ENCODE peak calls at places on chromosomes 5 and 9, in eight cellular contexts. M, S, U, Y, L, V, C and R are unnamed samples.

GRCh38 chr5:142107729-142108431 is 699 bp upstream of the NDFIP1 start:
- DNase-seq in S (no peak), L (no peak), U (no peak), Y (no peak), M (no peak), C (no peak), V (no peak), R (no peak)

GRCh38 chr9:34463098-34463900 is 4.7 kb downstream of the DNAI1 start:
- DNase-seq in Y (no peak), V (no peak), L (no peak), C (no peak), U (peak; percentile 11), M (peak; percentile 16), S (peak; percentile 67), R (no peak)

GRCh38 chr5:102036927-102037326 is 259.2 kb downstream of the SLCO4C1 start:
- DNase-seq in M (no peak), L (no peak), Y (no peak), S (no peak), V (no peak), C (no peak), U (no peak), R (no peak)

GRCh38 chr9:137164370-137165249 is 5.2 kb downstream of the LRRC26 start:
- DNase-seq in C (no peak), M (no peak), V (no peak), U (no peak), L (no peak), S (no peak), Y (no peak), R (no peak)

GRCh38 chr9:89865357-89865756 is 260.5 kb downstream of the GADD45G start:
- DNase-seq in C (no peak), L (no peak), S (no peak), Y (no peak), V (peak; percentile 36), U (no peak), M (no peak), R (no peak)

GRCh38 chr5:89407053-89407452 is 524.1 kb upstream of the MEF2C start:
- DNase-seq in M (no peak), C (no peak), Y (no peak), L (no peak), S (no peak), U (no peak), V (no peak), R (no peak)

GRCh38 chr5:137146402-137146889 is 352.7 kb downstream of the SPOCK1 start:
- DNase-seq in V (no peak), S (peak; percentile 94), Y (no peak), L (no peak), C (no peak), U (peak; percentile 66), M (no peak), R (no peak)

GRCh38 chr9:32351845-32352244 is 32.6 kb upstream of the ACO1 start:
- DNase-seq in U (peak; percentile 24), S (no peak), M (peak; percentile 85), Y (no peak), C (no peak), V (no peak), L (no peak), R (no peak)

GRCh38 chr5:134664448-134664847 is 15.9 kb downstream of the SEC24A start:
- DNase-seq in S (no peak), M (no peak), U (no peak), L (no peak), V (no peak), C (no peak), Y (no peak), R (no peak)

GRCh38 chr5:68456756-68457217 is 241.2 kb downstream of the PIK3R1 start:
- DNase-seq in C (no peak), M (no peak), V (no peak), Y (no peak), L (no peak), U (peak; percentile 78), S (peak; percentile 73), R (no peak)

GRCh38 chr9:12863624-12864023 is 88.8 kb downstream of the LURAP1L start:
- DNase-seq in Y (no peak), V (no peak), S (no peak), U (no peak), C (no peak), M (no peak), L (no peak), R (no peak)

GRCh38 chr5:6772886-6773285 is 59.7 kb downstream of the TENT4A start:
- DNase-seq in V (no peak), Y (no peak), C (no peak), U (no peak), L (no peak), M (no peak), S (no peak), R (no peak)

DNA sequence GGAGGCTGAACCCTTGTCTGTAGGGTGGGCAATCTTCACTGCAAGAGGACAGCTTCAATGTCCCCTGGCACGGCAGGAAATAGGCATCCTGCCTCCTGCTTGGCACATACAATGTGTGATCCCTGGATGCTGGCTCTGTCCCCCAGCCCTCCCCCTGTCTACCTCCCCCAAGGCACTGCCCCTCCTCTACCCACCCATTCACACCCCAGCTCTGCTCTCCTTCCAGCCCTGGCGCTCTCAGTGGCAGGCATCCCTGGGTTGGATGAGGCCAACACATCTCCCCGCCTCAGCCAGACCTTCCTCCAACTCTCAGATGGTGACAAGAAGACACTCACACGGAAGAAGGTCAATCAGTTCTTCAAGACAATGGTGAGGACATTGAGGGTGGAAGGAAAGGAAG is 24.1 kb upstream of the FOXI1 start:
- DNase-seq in L (no peak), S (no peak), M (peak; percentile 10), U (no peak), V (no peak), Y (no peak), C (no peak), R (no peak)
- H3K4me1 ChIP-seq in L (no peaks in the 10 kb centered on the region), S (no peaks in the 10 kb centered on the region), M (no peaks in the 10 kb centered on the region), U (no peaks in the 10 kb centered on the region), V (no peaks in the 10 kb centered on the region), Y (no peaks in the 10 kb centered on the region), C (no peaks in the 10 kb centered on the region), R (no peaks in the 10 kb centered on the region)

DNA sequence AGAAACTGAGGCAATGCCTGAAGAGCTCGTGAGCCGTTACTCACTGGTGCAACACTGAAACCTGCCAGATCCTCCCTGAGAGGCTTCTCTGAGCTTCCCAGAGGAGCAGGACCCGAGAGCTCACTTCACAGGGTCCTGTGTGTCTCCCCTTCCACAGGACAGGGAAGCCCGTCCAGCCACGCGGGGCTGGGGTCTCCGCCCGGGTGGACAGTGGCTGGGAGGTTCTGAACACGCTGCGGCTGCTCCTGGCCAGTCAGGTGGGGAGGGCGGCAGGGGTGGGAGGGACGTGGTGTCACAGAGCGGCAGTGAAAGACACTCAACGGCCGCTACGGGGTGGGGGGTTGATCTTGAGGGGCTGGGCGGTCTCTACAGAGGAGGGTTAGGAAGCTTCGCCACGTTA is 290 bp upstream of the ZDHHC11 start:
- DNase-seq in V (peak; percentile 63), M (no peak), S (no peak), U (no peak), L (no peak), Y (no peak), C (no peak), R (no peak)
- H3K4me3 ChIP-seq in V (no peak overlapping the region), M (no peak overlapping the region), S (no peak overlapping the region), U (no peak overlapping the region), L (no peak overlapping the region), Y (no peak overlapping the region), C (no peak overlapping the region), R (no peak overlapping the region)

GRCh38 chr5:124740991-124741583 is 5.4 kb downstream of the ZNF608 start:
- DNase-seq in S (peak; percentile 86), M (no peak), U (no peak), V (no peak), L (no peak), C (no peak), Y (no peak), R (no peak)

GRCh38 chr5:124740055-124740454 is 6.4 kb downstream of the ZNF608 start:
- DNase-seq in V (no peak), C (peak; percentile 65), S (no peak), M (no peak), Y (no peak), U (no peak), L (no peak), R (no peak)

GRCh38 chr5:124737651-124738050 is 8.8 kb downstream of the ZNF608 start:
- DNase-seq in M (no peak), S (no peak), L (no peak), U (no peak), V (no peak), Y (no peak), C (no peak), R (no peak)

GRCh38 chr5:124736814-124737186 is 9.6 kb downstream of the ZNF608 start:
- DNase-seq in S (no peak), Y (no peak), V (no peak), L (no peak), C (no peak), U (no peak), M (no peak), R (no peak)

DNA sequence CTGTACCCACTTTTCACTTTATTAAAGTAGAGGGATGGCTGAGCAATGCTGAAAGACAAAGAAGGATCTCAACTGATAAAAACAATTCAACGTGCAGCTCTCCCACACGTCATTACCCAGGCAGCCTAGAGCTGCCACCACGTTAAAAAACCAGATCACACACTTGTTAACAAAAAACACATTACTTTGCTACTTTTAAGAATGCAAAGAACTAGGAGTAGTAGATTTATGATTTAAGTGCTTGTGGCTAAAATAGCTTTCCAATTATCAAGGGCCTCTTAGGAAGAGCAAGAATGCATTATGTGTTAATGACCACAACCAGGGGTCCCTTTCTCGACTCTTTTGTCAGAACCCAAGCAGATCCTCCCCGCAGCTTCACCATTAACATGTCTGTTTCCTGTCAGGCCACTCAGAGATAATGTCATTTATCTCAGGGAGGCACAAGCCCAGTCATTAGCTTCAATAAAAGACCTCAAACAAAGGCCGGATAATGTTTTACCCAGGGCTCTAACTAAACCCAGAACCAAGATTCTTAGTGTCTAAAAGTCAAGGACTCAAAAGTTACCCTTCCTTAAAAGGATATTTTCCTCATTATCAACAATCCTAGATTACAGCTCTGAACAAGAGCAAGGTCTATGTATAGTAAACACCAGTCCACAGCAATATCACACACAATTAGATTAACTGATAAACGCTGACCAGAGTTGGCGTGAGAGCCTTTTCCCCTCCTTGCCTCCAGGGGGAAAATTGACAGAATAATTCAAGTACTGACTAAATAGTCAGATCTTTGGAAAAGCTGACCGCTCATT is 7.5 kb downstream of the ZNF608 start:
- DNase-seq in M (peak; percentile 91), L (no peak), U (no peak), V (no peak), C (peak; percentile 72), Y (no peak), S (no peak), R (no peak)
- H3K4me1 ChIP-seq in M (peaks cover 32% of the 10 kb centered on the region), L (no peaks in the 10 kb centered on the region), U (peaks cover 28% of the 10 kb centered on the region), V (no peaks in the 10 kb centered on the region), C (peaks cover 64% of the 10 kb centered on the region), Y (no peaks in the 10 kb centered on the region), S (peaks cover 60% of the 10 kb centered on the region), R (peaks cover 54% of the 10 kb centered on the region)

GRCh38 chr9:37026936-37027581 is 7.0 kb downstream of the PAX5 start:
- DNase-seq in V (peak; percentile 86), L (no peak), C (no peak), U (no peak), Y (peak; percentile 44), S (no peak), M (peak; percentile 70), R (no peak)

GRCh38 chr9:37028425-37029031 is 5.5 kb downstream of the PAX5 start:
- DNase-seq in L (no peak), Y (no peak), C (no peak), S (no peak), M (peak; percentile 64), V (peak; percentile 76), U (no peak), R (no peak)

GRCh38 chr9:37027582-37028424 is 6.3 kb downstream of the PAX5 start:
- DNase-seq in C (peak; percentile 96), Y (peak; percentile 95), M (peak; percentile 100), U (peak; percentile 94), S (peak; percentile 76), V (peak; percentile 95), L (peak; percentile 78), R (peak; percentile 93)

GRCh38 chr9:37025381-37026084 is 8.5 kb downstream of the PAX5 start:
- DNase-seq in U (no peak), L (no peak), C (no peak), Y (no peak), S (no peak), M (peak; percentile 68), V (no peak), R (no peak)

GRCh38 chr9:37026085-37026935 is 7.8 kb downstream of the PAX5 start:
- DNase-seq in Y (no peak), S (no peak), C (no peak), V (peak; percentile 78), L (no peak), M (peak; percentile 75), U (no peak), R (peak; percentile 72)
- H3K4me3 ChIP-seq in Y (peak overlapping the region; percentile 44), S (peak overlapping the region; percentile 76), C (peak overlapping the region; percentile 85), V (peak overlapping the region; percentile 58), L (peak overlapping the region; percentile 19), M (peak overlapping the region; percentile 60), U (peak overlapping the region; percentile 40), R (peak overlapping the region; percentile 51)